ENCODE peak calls at places on chromosomes 7 and 10, in five cellular contexts. A is lower lobe of right lung; B is Karpas-422; Z is heart right ventricle; W is CD8-positive, alpha-beta memory T cell. K is an unnamed sample. For H3K4me1, the result is how much of the 10 kb centered on the place peaks cover.

GRCh38 chr10:49177391-49178355 is 10.5 kb downstream of the TMEM273 start:
- DNase-seq in A (no peak), B (no peak), Z (peak), W (no peak), K (peak)

GRCh38 chr7:13259908-13260307 is 572.5 kb downstream of the ARL4A start:
- DNase-seq in A (no peak), B (no peak), Z (no peak), W (no peak), K (no peak)

GRCh38 chr10:131009801-131010200 is 301.7 kb downstream of the TCERG1L start:
- DNase-seq in A (no peak), B (peak), Z (no peak), W (no peak), K (no peak)

GRCh38 chr10:69124558-69125121 is 662 bp downstream of the VPS26A start:
- DNase-seq in A (peak), B (peak), Z (peak), W (peak), K (no peak)

GRCh38 chr7:70505886-70506285 is 626.1 kb upstream of the GALNT17 start:
- DNase-seq in A (no peak), B (no peak), Z (no peak), W (no peak), K (no peak)

GRCh38 chr10:71819985-71820384 is 31.1 kb downstream of the PSAP start:
- DNase-seq in A (no peak), B (no peak), Z (no peak), W (no peak), K (no peak)

GRCh38 chr7:102933763-102934162 is 21.0 kb downstream of the LRRC17 start:
- DNase-seq in A (no peak), B (no peak), Z (peak), W (no peak), K (peak)

GRCh38 chr10:108187396-108188012 is 1023.0 kb upstream of the SORCS1 start:
- DNase-seq in A (no peak), B (no peak), Z (no peak), W (no peak), K (no peak)

GRCh38 chr7:76071316-76072242 is 23.7 kb downstream of the MDH2 start:
- DNase-seq in A (no peak), B (no peak), Z (peak), W (no peak), K (peak)

GRCh38 chr7:135185471-135186260 is 15.2 kb upstream of the CYREN start:
- DNase-seq in A (no peak), B (no peak), Z (no peak), W (no peak), K (no peak)

GRCh38 chr7:147276783-147277370 is 1160.3 kb downstream of the CNTNAP2 start:
- DNase-seq in A (no peak), B (no peak), Z (no peak), W (no peak), K (no peak)

GRCh38 chr7:84021292-84021898 is 173.2 kb downstream of the SEMA3A start:
- DNase-seq in A (no peak), B (no peak), Z (no peak), W (no peak), K (no peak)

GRCh38 chr10:117169480-117169879 is 27.8 kb upstream of the KCNK18 start:
- DNase-seq in A (no peak), B (no peak), Z (no peak), W (no peak), K (no peak)

GRCh38 chr10:73099141-73099540 is 2.5 kb upstream of the P4HA1 start:
- DNase-seq in A (no peak), B (no peak), Z (no peak), W (no peak), K (no peak)

GRCh38 chr7:95045236-95045923 is 138.0 kb downstream of the PPP1R9A start:
- DNase-seq in A (no peak), B (peak), Z (no peak), W (no peak), K (no peak)

GRCh38 chr7:3194501-3195141 is 106.4 kb upstream of the SDK1 start:
- DNase-seq in A (peak), B (no peak), Z (no peak), W (no peak), K (no peak)

GRCh38 chr7:13262929-13263530 is 575.6 kb downstream of the ARL4A start:
- DNase-seq in A (no peak), B (peak), Z (no peak), W (peak), K (no peak)

GRCh38 chr7:99561735-99562051 is 3.3 kb downstream of the ZNF655 start:
- DNase-seq in A (no peak), B (no peak), Z (no peak), W (no peak), K (no peak)
- H3K4me1 ChIP-seq in A (under half), B (under half), Z (under half), W (under half), K (half or more)

GRCh38 chr10:79246606-79247275 is 100.5 kb upstream of the PPIF start:
- DNase-seq in A (peak), B (peak), Z (peak), W (no peak), K (peak)

GRCh38 chr10:79246209-79246581 is 101.1 kb upstream of the PPIF start:
- DNase-seq in A (no peak), B (peak), Z (peak), W (no peak), K (no peak)

GRCh38 chr10:79248341-79248931 is 98.8 kb upstream of the PPIF start:
- DNase-seq in A (peak), B (peak), Z (peak), W (no peak), K (peak)

GRCh38 chr10:79245539-79246208 is 101.6 kb upstream of the PPIF start:
- DNase-seq in A (no peak), B (peak), Z (no peak), W (no peak), K (no peak)

DNA sequence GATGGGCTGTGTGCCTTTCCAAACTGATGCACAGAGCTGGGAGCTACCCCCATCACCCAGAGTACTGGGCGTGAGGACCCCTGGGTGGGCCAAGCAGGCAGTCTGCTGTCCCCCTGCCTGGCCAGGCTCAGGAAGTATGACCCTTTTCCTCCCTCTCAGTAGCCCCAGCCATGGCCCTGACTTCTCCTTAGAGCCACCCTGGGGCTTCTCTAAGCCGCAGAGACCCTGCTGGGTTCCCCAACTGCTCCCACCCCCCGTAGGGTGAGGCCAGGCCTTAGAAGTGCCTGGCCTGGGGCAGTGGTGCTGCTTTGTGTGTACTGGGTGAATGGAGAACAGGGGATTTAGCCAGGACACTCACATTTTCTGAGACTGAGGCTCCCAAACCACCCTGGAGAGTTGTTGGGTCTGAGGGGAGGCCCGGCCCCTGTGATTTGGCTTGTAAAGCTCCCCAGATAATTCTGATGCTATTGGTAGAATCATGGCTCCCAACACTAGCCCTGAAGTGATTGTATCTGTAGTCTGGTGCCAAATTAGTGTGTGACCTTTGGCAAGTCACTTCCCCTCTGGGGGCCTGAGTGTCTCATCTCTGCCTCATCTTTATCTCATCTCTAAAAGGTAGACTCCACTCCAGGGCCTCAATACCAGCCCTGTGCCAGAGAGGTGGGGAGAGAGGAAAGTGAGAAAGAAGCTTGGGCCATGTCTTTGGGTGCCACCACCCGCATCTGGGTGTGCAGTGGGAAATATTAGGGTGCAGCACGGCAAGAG is 99.7 kb upstream of the PPIF start:
- DNase-seq in A (no peak), B (peak), Z (no peak), W (no peak), K (no peak)
- H3K4me1 ChIP-seq in A (half or more), B (half or more), Z (half or more), W (half or more), K (half or more)

GRCh38 chr10:45454262-45454661 is 80.2 kb downstream of the ALOX5 start:
- DNase-seq in A (no peak), B (no peak), Z (no peak), W (no peak), K (no peak)

GRCh38 chr10:45452743-45453452 is 78.9 kb downstream of the ALOX5 start:
- DNase-seq in A (no peak), B (no peak), Z (peak), W (no peak), K (no peak)

GRCh38 chr10:45453639-45454250 is 79.7 kb downstream of the ALOX5 start:
- DNase-seq in A (no peak), B (peak), Z (no peak), W (no peak), K (no peak)

GRCh38 chr10:45456822-45457221 is 82.8 kb downstream of the ALOX5 start:
- DNase-seq in A (no peak), B (no peak), Z (no peak), W (no peak), K (no peak)

DNA sequence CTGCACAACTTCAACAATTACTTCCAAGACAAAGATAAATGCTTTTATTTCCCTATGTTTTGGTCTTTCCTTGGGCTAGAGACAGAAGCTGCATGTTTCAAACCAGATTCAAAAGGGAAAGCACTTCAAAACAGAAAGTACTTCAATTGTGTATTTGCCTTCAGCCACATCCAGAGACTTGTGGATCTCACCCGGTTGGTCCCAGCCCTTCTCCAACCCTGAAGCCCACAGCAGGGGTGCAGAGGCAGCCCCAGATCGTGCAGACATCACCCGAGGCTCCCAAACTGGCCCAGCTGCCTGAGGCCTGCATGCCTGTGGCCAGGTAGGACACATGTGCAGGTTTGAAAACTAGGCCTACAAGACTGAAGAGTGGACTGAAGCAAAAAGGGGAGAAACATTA is 80.8 kb downstream of the ALOX5 start:
- DNase-seq in A (no peak), B (no peak), Z (no peak), W (no peak), K (no peak)
- H3K4me1 ChIP-seq in A (under half), B (under half), Z (under half), W (under half), K (under half)

GRCh38 chr7:43588477-43589132 is 5.7 kb downstream of the STK17A start:
- DNase-seq in A (no peak), B (no peak), Z (no peak), W (no peak), K (no peak)
- H3K4me1 ChIP-seq in A (under half), B (under half), Z (under half), W (half or more), K (under half)

GRCh38 chr7:22587322-22587721 is 87.3 kb upstream of the STEAP1B start:
- DNase-seq in A (no peak), B (no peak), Z (no peak), W (no peak), K (no peak)

GRCh38 chr7:22586101-22586805 is 86.3 kb upstream of the STEAP1B start:
- DNase-seq in A (no peak), B (no peak), Z (no peak), W (no peak), K (no peak)

GRCh38 chr7:22588396-22588795 is 88.4 kb upstream of the STEAP1B start:
- DNase-seq in A (no peak), B (no peak), Z (no peak), W (no peak), K (no peak)

GRCh38 chr7:22584179-22584578 is 84.2 kb upstream of the STEAP1B start:
- DNase-seq in A (no peak), B (no peak), Z (no peak), W (no peak), K (no peak)

GRCh38 chr7:22586806-22587180 is 86.8 kb upstream of the STEAP1B start:
- DNase-seq in A (no peak), B (no peak), Z (no peak), W (no peak), K (no peak)
- H3K4me1 ChIP-seq in A (half or more), B (under half), Z (under half), W (under half), K (under half)

GRCh38 chr10:125061557-125062243 is 98.7 kb downstream of the CTBP2 start:
- DNase-seq in A (no peak), B (peak), Z (no peak), W (no peak), K (no peak)
- H3K4me1 ChIP-seq in A (half or more), B (under half), Z (half or more), W (under half), K (half or more)

DNA sequence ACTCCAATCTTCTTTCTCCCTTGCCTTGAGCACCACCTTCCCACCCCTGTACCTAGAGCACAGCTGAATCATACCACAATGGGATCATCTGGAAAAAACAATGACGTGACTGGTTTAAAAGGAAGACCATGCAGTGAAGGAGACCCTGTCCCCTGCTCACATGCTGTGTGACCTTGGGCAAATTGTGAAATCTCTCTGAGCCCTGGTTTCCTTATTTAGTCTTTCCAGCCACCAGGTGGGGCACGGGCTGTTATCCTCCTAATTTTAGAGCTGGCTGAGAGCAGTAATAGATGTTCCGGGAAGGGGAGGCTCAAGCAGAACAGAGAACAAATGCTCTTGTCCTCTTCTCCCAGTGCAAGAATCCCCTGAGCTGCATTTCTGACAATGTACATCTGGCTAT is 198.3 kb downstream of the RPS24 start:
- DNase-seq in A (no peak), B (no peak), Z (no peak), W (no peak), K (no peak)
- H3K4me1 ChIP-seq in A (under half), B (under half), Z (under half), W (under half), K (under half)

K was measured in left lung.